ENCODE peak calls at places on chromosomes 16 and 17, in nine cellular contexts. R is heart left ventricle, F is ovary, Q is stomach, W is esophagus squamous epithelium, J is A549, M is uterus, O is sigmoid colon, K is tibial nerve. E is an unnamed sample.

GRCh38 chr17:79084291-79085153 is 9.9 kb downstream of the ENGASE start:
- DNase-seq in O (no peak), K (no peak), Q (no peak), R (no peak), M (no peak), F (no peak), J (no peak), W (no peak), E (no peak)

GRCh38 chr16:67663877-67664222 is 2.7 kb downstream of the ENKD1 start:
- DNase-seq in O (peak; percentile 67), K (no peak), M (no peak), J (no peak), W (no peak), F (no peak), R (no peak), Q (no peak), E (no peak)

GRCh38 chr16:29977063-29977462 is 3.4 kb downstream of the TAOK2 start:
- DNase-seq in K (no peak), O (no peak), R (peak; percentile 60), W (no peak), F (no peak), J (no peak), Q (no peak), M (no peak), E (no peak)

GRCh38 chr16:65624246-65624645 is 502.4 kb upstream of the CDH11 start:
- DNase-seq in R (no peak), F (no peak), J (no peak), W (no peak), M (no peak), O (no peak), Q (no peak), K (no peak), E (no peak)

GRCh38 chr16:67537636-67538591 is 9.3 kb downstream of the RIPOR1 start:
- DNase-seq in K (no peak), R (peak; percentile 88), Q (peak; percentile 58), F (peak; percentile 59), J (no peak), M (peak; percentile 58), W (no peak), O (peak; percentile 75), E (peak; percentile 79)

GRCh38 chr17:37699285-37699973 is 45.4 kb downstream of the HNF1B start:
- DNase-seq in W (no peak), Q (no peak), M (no peak), O (no peak), R (no peak), K (no peak), J (no peak), F (no peak), E (no peak)

GRCh38 chr17:42051013-42051400 is 606 bp upstream of the C17orf113 start:
- DNase-seq in R (no peak), M (no peak), W (no peak), K (no peak), F (no peak), O (no peak), Q (no peak), J (no peak), E (no peak)

GRCh38 chr16:57988929-57989328 is 11.5 kb downstream of the ZNF319 start:
- DNase-seq in M (no peak), J (peak; percentile 65), R (peak; percentile 50), W (no peak), O (peak; percentile 65), Q (no peak), F (no peak), K (no peak), E (peak; percentile 97)

GRCh38 chr17:29143894-29144293 is 36.3 kb downstream of the MYO18A start:
- DNase-seq in R (no peak), J (peak; percentile 67), W (no peak), K (no peak), Q (no peak), F (no peak), M (no peak), O (no peak), E (no peak)

GRCh38 chr16:74455213-74455612 is 33.9 kb upstream of the CLEC18B start:
- DNase-seq in J (no peak), F (no peak), O (no peak), Q (no peak), W (no peak), K (no peak), R (no peak), M (no peak), E (no peak)

GRCh38 chr17:76354747-76355310 is 1.1 kb upstream of the PRPSAP1 start:
- DNase-seq in M (no peak), F (no peak), W (no peak), Q (no peak), K (no peak), O (no peak), R (no peak), J (peak; percentile 31), E (no peak)

DNA sequence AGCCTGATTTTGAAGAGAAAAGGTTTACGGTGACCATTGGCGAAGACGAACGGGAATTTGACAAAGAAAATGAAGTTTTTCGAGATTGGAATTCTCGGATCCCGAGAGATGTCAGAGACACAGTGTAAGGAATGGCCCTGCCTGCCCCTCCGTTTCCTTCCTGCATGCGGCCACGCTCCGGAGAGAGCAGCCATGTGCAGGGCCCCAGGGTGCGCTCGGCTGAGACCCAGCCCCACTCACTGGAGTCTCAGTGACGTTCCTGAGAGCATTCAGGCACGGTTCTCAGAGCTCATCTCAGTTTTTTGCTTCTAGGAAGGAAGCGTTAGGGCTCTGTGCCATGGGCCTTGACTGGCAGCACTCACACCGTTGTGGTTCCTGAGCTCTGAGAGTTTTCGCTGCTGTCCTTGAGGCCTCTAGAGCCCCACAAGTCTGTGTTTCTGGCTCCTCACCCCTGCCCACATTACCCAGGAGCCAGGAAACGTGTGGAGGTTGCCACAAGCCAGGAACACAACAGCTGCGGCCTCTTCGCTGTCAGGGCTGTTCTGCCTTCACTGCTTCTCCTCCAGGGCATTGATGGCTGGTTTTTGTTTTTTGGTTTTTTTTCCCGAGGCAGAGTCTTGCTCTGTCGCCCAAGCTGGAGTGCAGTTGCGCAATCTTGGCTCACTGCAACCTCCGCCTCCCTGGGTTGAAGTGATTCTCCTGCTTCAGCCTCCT is 29.8 kb downstream of the ZC3H18 start:
- DNase-seq in K (no peak), Q (no peak), W (no peak), J (no peak), O (peak; percentile 77), R (no peak), M (no peak), F (peak; percentile 54), E (peak; percentile 83)
- H3K27ac ChIP-seq in K (peak overlapping the region; percentile 54), Q (peak overlapping the region; percentile 44), W (peak overlapping the region; percentile 40), J (no peak overlapping the region), O (peak overlapping the region; percentile 35), R (peak overlapping the region; percentile 74), M (peak overlapping the region; percentile 50), F (no peak overlapping the region), E (peak overlapping the region; percentile 57)

DNA sequence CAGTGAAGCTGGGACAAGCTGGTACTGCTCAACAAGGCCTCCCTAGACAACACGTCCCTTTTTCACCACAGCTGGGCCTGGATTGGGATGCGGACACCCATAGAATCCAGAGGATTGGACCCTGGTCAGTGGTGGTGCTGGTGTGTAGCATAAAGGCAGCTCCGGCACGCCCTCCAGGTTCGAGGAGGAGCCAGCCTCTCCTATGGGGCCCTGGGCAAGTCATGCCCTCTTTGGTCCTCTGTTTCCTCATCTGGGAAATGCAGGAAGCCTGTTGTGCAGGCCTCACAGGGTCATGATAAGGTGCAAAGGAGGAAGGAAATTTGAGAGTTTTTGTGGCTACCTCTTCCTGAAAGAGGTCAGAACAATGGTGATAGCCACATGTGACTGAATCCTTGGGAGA is 1741.7 kb downstream of the TP53TG3F start:
- DNase-seq in J (no peak), W (no peak), K (no peak), O (no peak), R (no peak), Q (no peak), M (no peak), F (no peak), E (no peak)
- H3K9me3 ChIP-seq in J (no peaks in the 10 kb centered on the region), W (no peaks in the 10 kb centered on the region), K (no peaks in the 10 kb centered on the region), O (peaks cover 16% of the 10 kb centered on the region), R (no peaks in the 10 kb centered on the region), Q (peaks cover 47% of the 10 kb centered on the region), M (no peaks in the 10 kb centered on the region), F (no peaks in the 10 kb centered on the region), E (no peaks in the 10 kb centered on the region)

GRCh38 chr17:44187131-44187899 is 543 bp downstream of the TMUB2 start:
- DNase-seq in M (no peak), Q (no peak), W (no peak), F (peak; percentile 67), K (no peak), R (no peak), O (no peak), J (no peak), E (peak; percentile 38)
- TF ChIP-seq POLR2A in M (no peak), Q (no peak), W (no peak), F (peak; percentile 13), K (no peak), R (no peak), O (no peak), J (peak; percentile 20), E (no peak)

DNA sequence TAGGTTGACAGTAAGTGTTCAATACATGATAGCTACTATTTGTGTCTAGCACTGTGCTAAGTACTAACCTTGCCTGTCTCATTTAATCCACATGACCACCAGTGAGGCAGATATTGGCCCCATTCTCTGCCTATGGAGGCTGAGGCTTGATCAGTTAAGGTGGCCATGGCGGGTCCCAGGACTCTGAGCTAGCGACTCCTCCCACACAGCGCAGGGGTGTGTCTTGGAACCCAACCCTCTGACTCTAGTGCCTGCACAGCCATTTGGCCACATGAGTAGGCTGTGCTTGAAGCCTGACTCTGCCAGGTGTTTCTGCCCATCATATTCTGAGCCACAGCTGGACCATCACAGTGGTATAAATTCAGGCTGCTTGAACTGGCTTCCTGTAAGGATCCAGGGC is 6.4 kb downstream of the NHERF1 start:
- DNase-seq in F (no peak), M (no peak), J (no peak), W (no peak), R (no peak), K (no peak), Q (no peak), O (no peak), E (no peak)
- H3K27ac ChIP-seq in F (no peak overlapping the region), M (no peak overlapping the region), J (no peak overlapping the region), W (peak overlapping the region; percentile 93), R (no peak overlapping the region), K (no peak overlapping the region), Q (no peak overlapping the region), O (no peak overlapping the region), E (no peak overlapping the region)

GRCh38 chr16:35714665-35715064 is 2255.3 kb downstream of the TP53TG3F start:
- DNase-seq in Q (no peak), R (peak; percentile 15), K (no peak), O (no peak), F (no peak), W (no peak), J (no peak), M (no peak), E (no peak)
- H3K9me3 ChIP-seq in Q (peaks cover 69% of the 10 kb centered on the region), R (peaks cover 9% of the 10 kb centered on the region), K (peaks cover 7% of the 10 kb centered on the region), O (peaks cover 4% of the 10 kb centered on the region), F (peaks cover 3% of the 10 kb centered on the region), W (peaks cover 38% of the 10 kb centered on the region), J (no peaks in the 10 kb centered on the region), M (no peaks in the 10 kb centered on the region), E (no peaks in the 10 kb centered on the region)

GRCh38 chr17:996554-997344 is at the start of gene TIMM22:
- DNase-seq in J (peak; percentile 100), R (peak; percentile 92), F (peak; percentile 87), M (peak; percentile 89), W (peak; percentile 67), K (peak; percentile 82), O (peak; percentile 95), Q (peak; percentile 93), E (peak; percentile 94)
- TF ChIP-seq POLR2A in J (peak; percentile 92), R (peak; percentile 59), F (peak; percentile 78), M (no peak), W (no peak), K (no peak), O (peak; percentile 85), Q (no peak), E (peak; percentile 76)

E was measured in thyroid gland.